ENCODE peak calls at places on chromosomes 5 and 9, in six cellular contexts. T is cardiac fibroblast, J is sciatic nerve, S is GM12878, Q is GM13976, B is NCI-H774. N is an unnamed sample.

GRCh38 chr9:128640626-128641025 is 16.0 kb downstream of the DYNC2I2 start:
- DNase-seq in T (no peak), J (no peak), S (no peak), Q (no peak), B (no peak), N (no peak)

GRCh38 chr5:56950626-56951130 is 1.2 kb downstream of the MIER3 start:
- DNase-seq in T (peak), J (peak), S (peak), Q (peak), B (no peak), N (peak)

GRCh38 chr9:89744255-89744648 is 139.4 kb downstream of the GADD45G start:
- DNase-seq in T (no peak), J (no peak), S (no peak), Q (no peak), B (no peak), N (no peak)

GRCh38 chr5:56717253-56717987 is 97.9 kb upstream of the MAP3K1 start:
- DNase-seq in T (no peak), J (no peak), S (no peak), Q (no peak), B (no peak), N (no peak)

GRCh38 chr5:11383506-11384095 is 520.6 kb downstream of the CTNND2 start:
- DNase-seq in T (no peak), J (no peak), S (no peak), Q (no peak), B (no peak), N (no peak)

GRCh38 chr9:89992326-89993208 is 387.8 kb downstream of the GADD45G start:
- DNase-seq in T (no peak), J (no peak), S (no peak), Q (no peak), B (no peak), N (no peak)

GRCh38 chr9:135244751-135245221 is 157.3 kb downstream of the OLFM1 start:
- DNase-seq in T (no peak), J (no peak), S (no peak), Q (no peak), B (no peak), N (no peak)

GRCh38 chr9:94586316-94586715 is 7.3 kb downstream of the FBP2 start:
- DNase-seq in T (no peak), J (no peak), S (no peak), Q (no peak), B (no peak), N (no peak)

GRCh38 chr9:125785187-125785840 is 38.1 kb downstream of the PBX3 start:
- DNase-seq in T (peak), J (no peak), S (no peak), Q (no peak), B (no peak), N (no peak)

GRCh38 chr5:148457183-148457620 is 73.4 kb downstream of the FBXO38 start:
- DNase-seq in T (no peak), J (no peak), S (no peak), Q (no peak), B (peak), N (no peak)

GRCh38 chr9:72718503-72718902 is 197.1 kb downstream of the TMC1 start:
- DNase-seq in T (no peak), J (no peak), S (no peak), Q (no peak), B (no peak), N (no peak)